ENCODE peak calls at places on chromosomes 2 and 18, in six cellular contexts. O is NCI-H1092 treated with DMSO at 0.1 percent for 48 hours; W is naive thymus-derived CD8-positive, alpha-beta T cell; I is DMS79; J is adrenal gland; D is H9. R is an unnamed sample.

GRCh38 chr18:9758624-9759075 is 50.5 kb downstream of the RAB31 start:
- DNase-seq in O (no peak), W (no peak), I (no peak), J (no peak), D (no peak), R (no peak)

GRCh38 chr2:45739796-45740485 is 88.5 kb downstream of the PRKCE start:
- DNase-seq in O (no peak), W (no peak), I (peak; percentile 26), J (no peak), D (no peak), R (no peak)

GRCh38 chr2:234808907-234809306 is 142.9 kb upstream of the SH3BP4 start:
- DNase-seq in O (no peak), W (no peak), I (no peak), J (no peak), D (no peak), R (no peak)

GRCh38 chr2:241555711-241556110 is 2.8 kb upstream of the BOK start:
- DNase-seq in O (no peak), W (no peak), I (no peak), J (no peak), D (peak; percentile 71), R (no peak)

GRCh38 chr2:38661306-38661705 is 4.6 kb upstream of the GALM start:
- DNase-seq in O (no peak), W (no peak), I (no peak), J (no peak), D (no peak), R (no peak)

GRCh38 chr2:168889635-168890005 is 610 bp downstream of the SPC25 start:
- DNase-seq in O (no peak), W (no peak), I (no peak), J (no peak), D (no peak), R (no peak)

GRCh38 chr2:211093743-211094303 is 537.4 kb downstream of the CPS1 start:
- DNase-seq in O (no peak), W (no peak), I (no peak), J (no peak), D (no peak), R (no peak)

GRCh38 chr2:105510761-105511669 is 112.2 kb upstream of the FHL2 start:
- DNase-seq in O (no peak), W (no peak), I (no peak), J (no peak), D (no peak), R (no peak)

GRCh38 chr18:62634991-62635630 is 80.2 kb upstream of the PHLPP1 start:
- DNase-seq in O (no peak), W (no peak), I (no peak), J (no peak), D (no peak), R (no peak)

R was measured in CD4-positive, alpha-beta T cell.